ENCODE peak calls at places on chromosomes 5 and 9, in nine cellular contexts. N, H, U, G, M, E, O, X and V are unnamed samples.

GRCh38 chr9:99296375-99296951 is 74.4 kb downstream of the SEC61B start:
- DNase-seq in E (peak), U (no peak), X (no peak), N (peak), G (no peak), H (peak), O (peak), M (no peak), V (no peak)

GRCh38 chr9:7028591-7028990 is 270.8 kb downstream of the KDM4C start:
- DNase-seq in U (no peak), E (no peak), G (no peak), X (no peak), M (no peak), O (no peak), N (no peak), H (no peak), V (no peak)

GRCh38 chr9:86713970-86714369 is 233.3 kb downstream of the GAS1 start:
- DNase-seq in G (no peak), U (no peak), H (no peak), E (no peak), M (no peak), X (no peak), N (no peak), O (no peak), V (no peak)

GRCh38 chr5:136236479-136237083 is 43.6 kb upstream of the SMIM32 start:
- DNase-seq in N (no peak), X (no peak), O (no peak), H (no peak), E (no peak), G (no peak), U (no peak), M (no peak), V (no peak)

GRCh38 chr9:91197232-91198181 is 164.2 kb downstream of the AUH start:
- DNase-seq in X (no peak), N (no peak), M (peak), U (peak), H (no peak), G (no peak), O (no peak), E (peak), V (no peak)

GRCh38 chr9:134361426-134361825 is 35.2 kb downstream of the RXRA start:
- DNase-seq in G (no peak), N (no peak), U (no peak), O (no peak), M (no peak), H (no peak), X (no peak), E (no peak), V (no peak)

GRCh38 chr5:95280692-95281091 is 4.2 kb downstream of the MCTP1 start:
- DNase-seq in N (no peak), H (no peak), X (no peak), G (no peak), E (no peak), U (no peak), M (no peak), O (peak), V (no peak)

GRCh38 chr9:97518909-97519307 is 17.4 kb downstream of the TMOD1 start:
- DNase-seq in M (peak), G (no peak), N (no peak), O (no peak), U (no peak), H (no peak), E (peak), X (no peak), V (no peak)

GRCh38 chr5:172635038-172635437 is 6.0 kb upstream of the NEURL1B start:
- DNase-seq in X (no peak), G (no peak), U (no peak), M (no peak), N (no peak), O (no peak), E (no peak), H (no peak), V (peak)

GRCh38 chr5:75042511-75042910 is 9.8 kb downstream of the GCNT4 start:
- DNase-seq in O (no peak), M (no peak), X (no peak), H (no peak), N (no peak), U (no peak), G (no peak), E (no peak), V (no peak)

GRCh38 chr9:107989099-107989498 is 499.5 kb upstream of the KLF4 start:
- DNase-seq in X (no peak), G (no peak), E (no peak), O (no peak), N (no peak), U (no peak), H (no peak), M (no peak), V (no peak)

GRCh38 chr5:36874465-36874864 is 2.1 kb upstream of the NIPBL start:
- DNase-seq in G (no peak), E (peak), N (no peak), O (peak), M (no peak), H (no peak), X (peak), U (no peak), V (no peak)

GRCh38 chr9:126788631-126789349 is 16.1 kb upstream of the ZBTB43 start:
- DNase-seq in G (no peak), N (no peak), H (peak), M (peak), O (no peak), U (no peak), X (no peak), E (no peak), V (no peak)

GRCh38 chr9:93260290-93261066 is 76.5 kb downstream of the WNK2 start:
- DNase-seq in N (no peak), G (no peak), X (peak), U (no peak), H (peak), E (no peak), M (no peak), O (no peak), V (peak)

GRCh38 chr5:108437425-108437824 is 55.5 kb upstream of the FBXL17 start:
- DNase-seq in E (peak), U (no peak), X (peak), M (no peak), G (no peak), N (no peak), H (no peak), O (no peak), V (no peak)